ENCODE peak calls at places on chromosomes 5 and 9, in ten cellular contexts. D is neural progenitor cell, J is HCT116, S is GM23338, T is PC-9, E is DND-41, B is fibroblast of lung, Z is OCI-LY7, G is SK-N-SH, P is PC-3. H is an unnamed sample.

GRCh38 chr9:129109952-129110739 is 447 bp downstream of the CRAT start:
- DNase-seq in D (no peak), J (no peak), S (peak; percentile 49), T (no peak), E (no peak), B (peak; percentile 12), Z (peak; percentile 16), G (no peak), P (no peak), H (no peak)

GRCh38 chr5:98768160-98769005 is 5.1 kb upstream of the RGMB start:
- DNase-seq in D (peak; percentile 90), J (no peak), S (peak; percentile 93), T (no peak), E (peak; percentile 42), B (peak; percentile 76), Z (peak; percentile 51), G (peak; percentile 73), P (peak; percentile 80), H (no peak)

GRCh38 chr5:168086104-168086610 is 205.3 kb upstream of the WWC1 start:
- DNase-seq in D (no peak), J (no peak), S (peak; percentile 27), T (peak; percentile 71), E (no peak), B (no peak), Z (no peak), G (no peak), P (peak; percentile 83), H (peak; percentile 21)

GRCh38 chr5:79236970-79237734 is 1.2 kb downstream of the JMY start:
- DNase-seq in D (peak; percentile 65), J (no peak), S (peak; percentile 60), T (peak; percentile 56), E (peak; percentile 30), B (peak; percentile 43), Z (peak; percentile 54), G (peak; percentile 76), P (peak; percentile 54), H (peak; percentile 81)

GRCh38 chr9:108057421-108058136 is 568.0 kb upstream of the KLF4 start:
- DNase-seq in D (no peak), J (no peak), S (peak; percentile 10), T (peak; percentile 90), E (no peak), B (peak; percentile 98), Z (no peak), G (no peak), P (peak; percentile 88), H (peak; percentile 96)

GRCh38 chr5:134252671-134253070 is 26.8 kb upstream of the PPP2CA start:
- DNase-seq in D (no peak), J (peak; percentile 74), S (no peak), T (peak; percentile 85), E (no peak), B (peak; percentile 70), Z (no peak), G (no peak), P (peak; percentile 81), H (peak; percentile 90)

GRCh38 chr9:70021026-70021571 is 22.5 kb upstream of the MAMDC2 start:
- DNase-seq in D (no peak), J (no peak), S (no peak), T (peak; percentile 62), E (no peak), B (peak; percentile 82), Z (no peak), G (no peak), P (peak; percentile 78), H (peak; percentile 95)

GRCh38 chr5:2755811-2756210 is 4.3 kb upstream of the IRX2 start:
- DNase-seq in D (peak; percentile 30), J (no peak), S (no peak), T (no peak), E (peak; percentile 23), B (no peak), Z (no peak), G (no peak), P (no peak), H (peak; percentile 7)

GRCh38 chr9:4144869-4145268 is 155.0 kb downstream of the GLIS3 start:
- DNase-seq in D (no peak), J (no peak), S (no peak), T (no peak), E (no peak), B (no peak), Z (no peak), G (no peak), P (no peak), H (no peak)

GRCh38 chr5:3336666-3337065 is 259.0 kb upstream of the IRX1 start:
- DNase-seq in D (no peak), J (no peak), S (no peak), T (no peak), E (no peak), B (no peak), Z (no peak), G (no peak), P (no peak), H (no peak)

GRCh38 chr9:133742849-133743444 is 4.8 kb upstream of the SARDH start:
- DNase-seq in D (peak; percentile 88), J (peak; percentile 77), S (peak; percentile 92), T (peak; percentile 40), E (peak; percentile 71), B (peak; percentile 64), Z (peak; percentile 84), G (peak; percentile 95), P (peak; percentile 79), H (peak; percentile 54)

GRCh38 chr5:150256416-150257064 is 33.0 kb downstream of the CAMK2A start:
- DNase-seq in D (peak; percentile 65), J (no peak), S (peak; percentile 81), T (no peak), E (no peak), B (no peak), Z (no peak), G (peak; percentile 65), P (no peak), H (no peak)

GRCh38 chr9:133989554-133990365 is 2.4 kb downstream of the VAV2 start:
- DNase-seq in D (no peak), J (no peak), S (no peak), T (no peak), E (no peak), B (no peak), Z (no peak), G (no peak), P (no peak), H (no peak)

GRCh38 chr5:80034962-80035821 is at the start of gene THBS4:
- DNase-seq in D (peak; percentile 76), J (no peak), S (peak; percentile 71), T (no peak), E (no peak), B (no peak), Z (no peak), G (peak; percentile 78), P (no peak), H (no peak)

GRCh38 chr5:429453-430188 is 13.4 kb upstream of the EXOC3 start:
- DNase-seq in D (no peak), J (no peak), S (no peak), T (no peak), E (no peak), B (peak; percentile 54), Z (no peak), G (no peak), P (no peak), H (peak; percentile 33)

GRCh38 chr5:116361171-116361967 is 213.3 kb downstream of the SEMA6A start:
- DNase-seq in D (peak; percentile 84), J (no peak), S (peak; percentile 90), T (no peak), E (no peak), B (peak; percentile 31), Z (no peak), G (peak; percentile 37), P (no peak), H (no peak)

GRCh38 chr5:104793031-104793430 is 1230.4 kb upstream of the NUDT12 start:
- DNase-seq in D (no peak), J (no peak), S (no peak), T (no peak), E (no peak), B (peak; percentile 58), Z (no peak), G (no peak), P (peak; percentile 59), H (no peak)

GRCh38 chr5:50675385-50675784 is 8.9 kb downstream of the PARP8 start:
- DNase-seq in D (no peak), J (no peak), S (no peak), T (no peak), E (no peak), B (no peak), Z (no peak), G (no peak), P (no peak), H (no peak)
- H3K4me1 ChIP-seq in D (peaks cover 52% of the 10 kb centered on the region), J (no peaks in the 10 kb centered on the region), S (peaks cover 69% of the 10 kb centered on the region), T (no peaks in the 10 kb centered on the region), E (peaks cover 44% of the 10 kb centered on the region), B (no peaks in the 10 kb centered on the region), Z (peaks cover 25% of the 10 kb centered on the region), G (no peaks in the 10 kb centered on the region), P (no peaks in the 10 kb centered on the region), H (no peaks in the 10 kb centered on the region)

GRCh38 chr5:154378134-154378533 is 67.7 kb upstream of the SAP30L start:
- DNase-seq in D (no peak), J (no peak), S (no peak), T (no peak), E (no peak), B (no peak), Z (no peak), G (no peak), P (no peak), H (no peak)
- H2AFZ ChIP-seq in D (no peak overlapping the region), J (no peak overlapping the region), S (no peak overlapping the region), T (no peak overlapping the region), E (no peak overlapping the region), B (no peak overlapping the region), Z (no peak overlapping the region), G (no peak overlapping the region), P (no peak overlapping the region), H (no peak overlapping the region)

GRCh38 chr9:137302176-137303030 is at the start of gene NRARP:
- DNase-seq in D (peak; percentile 94), J (peak; percentile 60), S (peak; percentile 88), T (peak; percentile 63), E (no peak), B (peak; percentile 63), Z (peak; percentile 91), G (peak; percentile 98), P (peak; percentile 85), H (peak; percentile 76)
- H3K4me3 ChIP-seq in D (peak within 1 kb of the TSS; percentile 83), J (peak within 1 kb of the TSS; percentile 51), S (peak within 1 kb of the TSS; percentile 94), T (peak within 1 kb of the TSS; percentile 98), E (no peak within 1 kb of the TSS), B (no peak within 1 kb of the TSS), Z (peak within 1 kb of the TSS; percentile 60), G (peak within 1 kb of the TSS; percentile 65), P (peak within 1 kb of the TSS; percentile 89), H (peak within 1 kb of the TSS; percentile 25)

GRCh38 chr5:158463971-158464370 is 605.0 kb upstream of the CLINT1 start:
- DNase-seq in D (no peak), J (no peak), S (no peak), T (no peak), E (no peak), B (peak; percentile 67), Z (no peak), G (no peak), P (no peak), H (peak; percentile 66)

GRCh38 chr5:158463188-158463587 is 604.2 kb upstream of the CLINT1 start:
- DNase-seq in D (no peak), J (no peak), S (no peak), T (no peak), E (no peak), B (peak; percentile 31), Z (no peak), G (no peak), P (peak; percentile 30), H (peak; percentile 32)

GRCh38 chr5:158464383-158464782 is 605.4 kb upstream of the CLINT1 start:
- DNase-seq in D (no peak), J (no peak), S (no peak), T (no peak), E (no peak), B (no peak), Z (peak; percentile 47), G (no peak), P (no peak), H (no peak)

GRCh38 chr5:158466196-158466595 is 607.3 kb upstream of the CLINT1 start:
- DNase-seq in D (no peak), J (no peak), S (no peak), T (no peak), E (no peak), B (no peak), Z (no peak), G (no peak), P (no peak), H (no peak)

GRCh38 chr5:158465379-158465972 is 606.5 kb upstream of the CLINT1 start:
- DNase-seq in D (no peak), J (no peak), S (no peak), T (no peak), E (no peak), B (no peak), Z (no peak), G (no peak), P (no peak), H (no peak)
- H3K4me1 ChIP-seq in D (no peaks in the 10 kb centered on the region), J (no peaks in the 10 kb centered on the region), S (no peaks in the 10 kb centered on the region), T (no peaks in the 10 kb centered on the region), E (no peaks in the 10 kb centered on the region), B (peaks cover 3% of the 10 kb centered on the region), Z (peaks cover 21% of the 10 kb centered on the region), G (peaks cover 2% of the 10 kb centered on the region), P (peaks cover 6% of the 10 kb centered on the region), H (peaks cover 14% of the 10 kb centered on the region)